ENCODE peak calls at places on chromosomes 1 and 21, in seven cellular contexts. Q, Z, I, E, O, H and R are unnamed samples.
A peak's percentile ranks its signal among the peaks of the same experiment; 100 is the strongest.

GRCh38 chr1:227777156-227777555 is 38.3 kb upstream of the PRSS38 start:
- DNase-seq in Q (no peak), E (no peak), O (no peak), H (no peak), I (no peak), Z (no peak), R (no peak)

GRCh38 chr1:184635347-184636155 is 119.1 kb downstream of the EDEM3 start:
- DNase-seq in E (no peak), Z (no peak), I (no peak), H (no peak), O (no peak), Q (no peak), R (no peak)

GRCh38 chr1:236018885-236019453 is 45.9 kb downstream of the NID1 start:
- DNase-seq in H (no peak), I (no peak), O (no peak), E (no peak), Z (no peak), Q (no peak), R (no peak)

GRCh38 chr1:29235955-29236742 is at the start of gene PTPRU:
- DNase-seq in Q (peak; percentile 53), O (peak; percentile 94), E (peak; percentile 94), H (no peak), Z (no peak), I (peak; percentile 65), R (peak; percentile 66)

GRCh38 chr1:56374026-56374974 is 205.1 kb downstream of the PLPP3 start:
- DNase-seq in E (no peak), Z (no peak), I (no peak), O (no peak), H (no peak), Q (peak; percentile 9), R (no peak)

GRCh38 chr1:26378088-26378878 is 5.7 kb upstream of the ZNF683 start:
- DNase-seq in O (peak; percentile 60), Q (peak; percentile 74), I (peak; percentile 65), Z (no peak), H (peak; percentile 89), E (no peak), R (peak; percentile 55)

GRCh38 chr1:54105736-54106269 is 47.0 kb downstream of the CDCP2 start:
- DNase-seq in I (no peak), Z (no peak), O (no peak), E (no peak), H (no peak), Q (no peak), R (no peak)

GRCh38 chr1:89552481-89553194 is 28.0 kb downstream of the LRRC8B start:
- DNase-seq in Q (no peak), I (no peak), O (no peak), H (no peak), Z (no peak), E (no peak), R (no peak)

GRCh38 chr1:61388586-61388985 is 306.2 kb downstream of the NFIA start:
- DNase-seq in H (no peak), Q (no peak), I (no peak), E (no peak), O (no peak), Z (no peak), R (no peak)

GRCh38 chr1:42931911-42932422 is 26.7 kb downstream of the SLC2A1 start:
- DNase-seq in H (no peak), Z (peak; percentile 39), E (no peak), O (peak; percentile 67), I (peak; percentile 66), Q (peak; percentile 42), R (peak; percentile 54)

GRCh38 chr1:99481391-99481996 is 164.4 kb upstream of the PALMD start:
- DNase-seq in H (no peak), I (no peak), O (peak; percentile 6), E (no peak), Q (peak; percentile 55), Z (no peak), R (peak; percentile 19)

GRCh38 chr1:163267962-163268361 is 53.8 kb upstream of the NUF2 start:
- DNase-seq in H (no peak), I (no peak), E (no peak), Z (no peak), O (no peak), Q (no peak), R (no peak)

GRCh38 chr1:224543453-224543852 is 72.7 kb upstream of the CNIH3 start:
- DNase-seq in Q (no peak), E (no peak), O (no peak), Z (no peak), I (no peak), H (no peak), R (no peak)

GRCh38 chr1:16077430-16078245 is 4.2 kb upstream of the FAM131C start:
- DNase-seq in H (no peak), I (no peak), E (no peak), O (no peak), Q (no peak), Z (no peak), R (no peak)

GRCh38 chr21:33700491-33700890 is 58.2 kb downstream of the ITSN1 start:
- DNase-seq in I (no peak), Z (no peak), H (no peak), Q (no peak), O (no peak), E (no peak), R (no peak)

GRCh38 chr1:34163792-34164509 is 1.1 kb downstream of the CSMD2 start:
- DNase-seq in O (no peak), H (no peak), Z (no peak), I (no peak), Q (no peak), E (no peak), R (no peak)

GRCh38 chr21:16425297-16425696 is 695.5 kb downstream of the USP25 start:
- DNase-seq in Q (no peak), Z (no peak), E (no peak), H (no peak), O (no peak), I (no peak), R (no peak)

GRCh38 chr1:156194300-156194652 is 372 bp downstream of the SLC25A44 start:
- DNase-seq in Z (no peak), H (no peak), O (no peak), E (no peak), Q (peak; percentile 21), I (no peak), R (no peak)

GRCh38 chr1:185408675-185409270 is 91.7 kb upstream of the IVNS1ABP start:
- DNase-seq in H (no peak), O (no peak), Z (no peak), E (no peak), Q (no peak), I (no peak), R (no peak)

GRCh38 chr1:2934642-2935081 is 86.6 kb upstream of the ACTRT2 start:
- DNase-seq in Q (no peak), E (no peak), Z (no peak), H (no peak), I (no peak), O (no peak), R (no peak)

GRCh38 chr1:56451491-56451890 is 127.9 kb downstream of the PLPP3 start:
- DNase-seq in I (no peak), Q (peak; percentile 36), E (no peak), H (no peak), Z (no peak), O (no peak), R (no peak)

GRCh38 chr1:169312084-169312954 is 55.3 kb downstream of the NME7 start:
- DNase-seq in O (peak; percentile 1), Q (peak; percentile 70), H (peak; percentile 52), I (no peak), Z (no peak), E (no peak), R (no peak)

GRCh38 chr1:10737268-10737624 is 59.2 kb downstream of the CASZ1 start:
- DNase-seq in E (no peak), Z (no peak), O (no peak), H (no peak), I (no peak), Q (no peak), R (no peak)

GRCh38 chr1:74963120-74963519 is 171.1 kb upstream of the LHX8 start:
- DNase-seq in Z (no peak), O (no peak), E (no peak), I (no peak), H (no peak), Q (no peak), R (no peak)

GRCh38 chr1:77658271-77658670 is 24.2 kb downstream of the ZZZ3 start:
- DNase-seq in Z (no peak), E (no peak), O (no peak), I (no peak), Q (no peak), H (no peak), R (no peak)

GRCh38 chr1:54547601-54548388 is at the start of gene ACOT11:
- DNase-seq in Z (peak; percentile 69), H (peak; percentile 46), E (peak; percentile 60), O (no peak), Q (no peak), I (no peak), R (no peak)

GRCh38 chr1:66446261-66447001 is 87.5 kb upstream of the SGIP1 start:
- DNase-seq in I (no peak), Z (no peak), E (no peak), H (peak; percentile 48), O (peak; percentile 18), Q (peak; percentile 68), R (peak; percentile 4)

GRCh38 chr1:231691618-231692259 is 65.1 kb downstream of the DISC1 start:
- DNase-seq in O (peak; percentile 4), I (no peak), Z (no peak), Q (peak; percentile 34), H (peak; percentile 37), E (no peak), R (no peak)

GRCh38 chr1:156148236-156148635 is 5.1 kb upstream of the SEMA4A start:
- DNase-seq in I (no peak), H (no peak), O (no peak), Z (no peak), Q (no peak), E (no peak), R (no peak)

GRCh38 chr1:94235189-94236020 is 2.0 kb downstream of the ARHGAP29 start:
- DNase-seq in Q (no peak), Z (no peak), I (no peak), E (no peak), H (no peak), O (no peak), R (no peak)

GRCh38 chr21:21682172-21682571 is 684.0 kb downstream of the NCAM2 start:
- DNase-seq in E (no peak), Q (no peak), H (no peak), O (no peak), Z (no peak), I (no peak), R (no peak)